ENCODE peak calls at places on chromosomes 4 and X, in four cellular contexts. A is SHP77, L is NB4, X is EH. F is an unnamed sample.

GRCh38 chr4:87465739-87466366 is 43.5 kb downstream of the NUDT9 start:
- DNase-seq in A (peak; percentile 47), L (peak; percentile 65), X (peak; percentile 58), F (peak; percentile 81)

GRCh38 chr4:37793562-37793961 is 32.9 kb upstream of the PGM2 start:
- DNase-seq in A (no peak), L (peak; percentile 64), X (peak; percentile 29), F (peak; percentile 25)

GRCh38 chr4:101651778-101652177 is 138.8 kb upstream of the BANK1 start:
- DNase-seq in A (peak; percentile 45), L (no peak), X (no peak), F (no peak)

GRCh38 chr4:74486905-74487304 is 42.0 kb downstream of the AREG start:
- DNase-seq in A (no peak), L (no peak), X (no peak), F (no peak)

GRCh38 chrX:148504412-148504950 is 4.1 kb downstream of the AFF2 start:
- DNase-seq in A (no peak), L (peak; percentile 6), X (no peak), F (no peak)

GRCh38 chr4:31139767-31140166 is 419.6 kb downstream of the PCDH7 start:
- DNase-seq in A (no peak), L (no peak), X (no peak), F (no peak)

GRCh38 chrX:41148553-41148952 is 63.3 kb downstream of the USP9X start:
- DNase-seq in A (no peak), L (no peak), X (peak; percentile 71), F (peak; percentile 51)

GRCh38 chr4:119286377-119287002 is 35.4 kb downstream of the FABP2 start:
- DNase-seq in A (no peak), L (peak; percentile 63), X (peak; percentile 82), F (peak; percentile 90)

GRCh38 chrX:48520455-48520854 is 1.2 kb upstream of the EBP start:
- DNase-seq in A (no peak), L (no peak), X (no peak), F (no peak)

GRCh38 chr4:6342530-6343293 is 73.1 kb downstream of the WFS1 start:
- DNase-seq in A (no peak), L (no peak), X (no peak), F (no peak)

GRCh38 chrX:133390647-133391046 is 24.6 kb downstream of the GPC4 start:
- DNase-seq in A (no peak), L (no peak), X (no peak), F (no peak)

GRCh38 chr4:42371306-42372063 is 25.8 kb upstream of the SHISA3 start:
- DNase-seq in A (no peak), L (peak; percentile 53), X (peak; percentile 18), F (peak; percentile 87)

GRCh38 chrX:132855760-132856341 is 102.6 kb downstream of the HS6ST2 start:
- DNase-seq in A (no peak), L (no peak), X (no peak), F (no peak)

GRCh38 chrX:124001581-124001980 is 40.1 kb downstream of the STAG2 start:
- DNase-seq in A (no peak), L (no peak), X (no peak), F (no peak)

GRCh38 chr4:82900016-82900334 is 560 bp upstream of the THAP9 start:
- DNase-seq in A (peak; percentile 69), L (peak; percentile 70), X (no peak), F (no peak)

GRCh38 chr4:88489100-88489761 is 32.3 kb downstream of the HERC5 start:
- DNase-seq in A (no peak), L (no peak), X (no peak), F (no peak)

GRCh38 chrX:151505796-151506195 is 57.7 kb upstream of the PASD1 start:
- DNase-seq in A (peak; percentile 3), L (peak; percentile 52), X (peak; percentile 3), F (peak; percentile 8)

GRCh38 chr4:71266090-71266794 is 72.6 kb upstream of the SLC4A4 start:
- DNase-seq in A (no peak), L (no peak), X (peak; percentile 93), F (peak; percentile 74)

GRCh38 chr4:71692963-71693362 is 90.9 kb downstream of the GC start:
- DNase-seq in A (no peak), L (no peak), X (no peak), F (no peak)

GRCh38 chr4:1241936-1242505 is 6.9 kb downstream of the CTBP1 start:
- DNase-seq in A (no peak), L (no peak), X (no peak), F (no peak)

GRCh38 chr4:89422441-89422950 is 114.9 kb upstream of the GPRIN3 start:
- DNase-seq in A (no peak), L (no peak), X (no peak), F (no peak)

GRCh38 chr4:37757705-37758104 is 68.8 kb upstream of the PGM2 start:
- DNase-seq in A (no peak), L (peak; percentile 91), X (no peak), F (no peak)

GRCh38 chr4:102598759-102599379 is 97.7 kb downstream of the NFKB1 start:
- DNase-seq in A (no peak), L (no peak), X (no peak), F (no peak)

GRCh38 chrX:152635941-152636340 is 1.8 kb upstream of the GABRQ start:
- DNase-seq in A (peak; percentile 1), L (peak; percentile 44), X (peak; percentile 58), F (peak; percentile 75)

GRCh38 chrX:32673193-32673592 is 538.2 kb downstream of the DMD start:
- DNase-seq in A (no peak), L (peak; percentile 15), X (no peak), F (no peak)

GRCh38 chr4:23770011-23770410 is 119.8 kb downstream of the PPARGC1A start:
- DNase-seq in A (no peak), L (no peak), X (peak; percentile 32), F (no peak)

F was measured in fibroblast of the aortic adventitia.